ENCODE peak calls at places on chromosomes 2 and 18, in five cellular contexts. F is IMR-90, S is PC-3, U is body of pancreas, W is GM23338. T is an unnamed sample.

GRCh38 chr18:43620936-43621335 is 343.6 kb upstream of the SYT4 start:
- DNase-seq in S (peak; percentile 50), U (no peak), W (peak; percentile 62), F (peak; percentile 5), T (peak; percentile 35)

GRCh38 chr18:8947576-8947975 is 154.9 kb upstream of the NDUFV2 start:
- DNase-seq in F (no peak), S (peak; percentile 12), W (no peak), U (no peak), T (no peak)

GRCh38 chr2:54073796-54074195 is 41.6 kb upstream of the ACYP2 start:
- DNase-seq in F (peak; percentile 64), U (no peak), S (peak; percentile 96), W (no peak), T (peak; percentile 91)

GRCh38 chr18:51054764-51055163 is 24.8 kb downstream of the SMAD4 start:
- DNase-seq in U (no peak), S (no peak), W (no peak), F (peak; percentile 50), T (no peak)

GRCh38 chr18:71027531-71027930 is 738.7 kb downstream of the SOCS6 start:
- DNase-seq in F (no peak), S (peak; percentile 51), W (no peak), U (no peak), T (no peak)

GRCh38 chr2:209340522-209340921 is 83.3 kb upstream of the MAP2 start:
- DNase-seq in U (no peak), W (no peak), S (peak; percentile 47), F (no peak), T (peak; percentile 64)

GRCh38 chr2:129092871-129093385 is 774.3 kb upstream of the HS6ST1 start:
- DNase-seq in S (no peak), U (peak; percentile 47), F (no peak), W (no peak), T (peak; percentile 25)

GRCh38 chr2:59746291-59746690 is 807.2 kb downstream of the BCL11A start:
- DNase-seq in S (no peak), U (no peak), W (no peak), F (no peak), T (no peak)

GRCh38 chr2:95325026-95325425 is 27.9 kb downstream of the KCNIP3 start:
- DNase-seq in S (no peak), U (no peak), W (no peak), F (no peak), T (no peak)

GRCh38 chr2:19651466-19651865 is 250.3 kb downstream of the TTC32 start:
- DNase-seq in U (no peak), W (no peak), F (no peak), S (no peak), T (no peak)

GRCh38 chr2:233007739-233008138 is 5.3 kb downstream of the NGEF start:
- DNase-seq in W (no peak), F (no peak), S (no peak), U (no peak), T (no peak)

GRCh38 chr2:128868686-128869551 is 550.3 kb upstream of the HS6ST1 start:
- DNase-seq in S (no peak), W (no peak), F (no peak), U (no peak), T (peak; percentile 83)

GRCh38 chr18:76351961-76352581 is 143.0 kb downstream of the ZNF516 start:
- DNase-seq in S (peak; percentile 29), U (peak; percentile 39), F (peak; percentile 92), W (peak; percentile 40), T (peak; percentile 62)

GRCh38 chr2:232983669-232983991 is 29.4 kb downstream of the NGEF start:
- DNase-seq in F (no peak), W (no peak), U (no peak), S (no peak), T (no peak)

GRCh38 chr2:100137877-100138570 is 4.4 kb downstream of the AFF3 start:
- DNase-seq in S (no peak), W (no peak), U (no peak), F (no peak), T (no peak)

GRCh38 chr2:43041661-43042360 is 184.6 kb downstream of the ZFP36L2 start:
- DNase-seq in S (peak; percentile 99), U (no peak), W (peak; percentile 57), F (peak; percentile 97), T (peak; percentile 77)

GRCh38 chr2:229133155-229133772 is 137.8 kb downstream of the PID1 start:
- DNase-seq in F (peak; percentile 12), S (peak; percentile 78), W (peak; percentile 64), U (peak; percentile 26), T (peak; percentile 73)

GRCh38 chr2:26009567-26009963 is 24.3 kb upstream of the RAB10 start:
- DNase-seq in S (no peak), W (no peak), U (no peak), F (no peak), T (no peak)

GRCh38 chr2:192029089-192029488 is 165.6 kb downstream of the TMEFF2 start:
- DNase-seq in F (peak; percentile 58), U (no peak), S (peak; percentile 48), W (peak; percentile 87), T (peak; percentile 48)

GRCh38 chr2:30683240-30683956 is 123.8 kb downstream of the CAPN13 start:
- DNase-seq in U (no peak), F (no peak), S (no peak), W (no peak), T (no peak)

DNA sequence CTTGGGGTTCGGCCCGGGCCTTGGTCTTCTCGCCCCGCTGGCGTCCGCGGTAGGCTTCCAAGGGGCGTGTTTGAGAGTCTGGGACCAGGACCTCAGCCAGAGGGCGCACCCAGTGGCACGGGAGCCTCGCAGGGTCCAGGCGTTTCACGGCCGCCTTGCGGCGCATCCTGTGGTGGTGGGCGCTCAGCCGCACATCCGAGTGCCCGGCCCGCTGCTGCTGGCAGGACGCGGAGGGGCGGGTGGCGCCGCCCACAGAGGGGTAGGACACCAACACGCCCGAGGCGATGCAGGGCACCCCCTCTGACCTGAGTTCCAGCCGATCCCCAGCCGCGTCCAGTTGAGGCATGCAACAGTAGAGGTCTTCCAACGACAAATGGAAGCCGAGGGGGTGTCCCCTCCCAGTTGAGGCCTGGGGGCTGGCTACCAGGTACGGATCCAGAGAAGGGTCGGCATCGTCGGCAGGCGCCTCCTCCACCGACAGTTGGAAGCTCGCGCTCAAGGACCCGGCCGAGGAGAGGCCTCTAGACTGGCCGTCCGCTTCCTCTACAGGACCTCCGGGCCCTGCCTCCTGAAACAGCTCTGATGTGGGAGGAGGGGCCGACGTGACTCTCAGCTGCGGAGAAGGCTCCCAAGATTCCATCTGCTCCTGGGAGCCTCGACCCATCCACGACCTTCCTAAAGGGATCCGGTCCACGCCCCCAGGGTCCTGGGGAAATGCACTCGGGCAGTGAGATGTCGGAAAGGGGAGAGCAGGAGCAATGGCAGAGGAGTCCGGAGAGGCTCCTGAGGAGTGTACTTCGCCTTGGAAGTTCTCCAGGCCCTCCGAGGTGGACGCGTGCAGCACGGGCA is 6.3 kb downstream of the C2orf81 start:
- DNase-seq in U (peak; percentile 70), F (no peak), S (no peak), W (peak; percentile 81), T (no peak)
- H3K4me3 ChIP-seq in U (no peak overlapping the region), F (no peak overlapping the region), S (no peak overlapping the region), W (peak overlapping the region; percentile 71), T (peak overlapping the region; percentile 26)

GRCh38 chr2:36708119-36708741 is 11.7 kb downstream of the VIT start:
- DNase-seq in S (peak; percentile 48), W (no peak), U (no peak), F (peak; percentile 17), T (peak; percentile 29)
- TF ChIP-seq CTCF in S (peak; percentile 37), W (no peak), U (no peak), F (no peak), T (no peak)

DNA sequence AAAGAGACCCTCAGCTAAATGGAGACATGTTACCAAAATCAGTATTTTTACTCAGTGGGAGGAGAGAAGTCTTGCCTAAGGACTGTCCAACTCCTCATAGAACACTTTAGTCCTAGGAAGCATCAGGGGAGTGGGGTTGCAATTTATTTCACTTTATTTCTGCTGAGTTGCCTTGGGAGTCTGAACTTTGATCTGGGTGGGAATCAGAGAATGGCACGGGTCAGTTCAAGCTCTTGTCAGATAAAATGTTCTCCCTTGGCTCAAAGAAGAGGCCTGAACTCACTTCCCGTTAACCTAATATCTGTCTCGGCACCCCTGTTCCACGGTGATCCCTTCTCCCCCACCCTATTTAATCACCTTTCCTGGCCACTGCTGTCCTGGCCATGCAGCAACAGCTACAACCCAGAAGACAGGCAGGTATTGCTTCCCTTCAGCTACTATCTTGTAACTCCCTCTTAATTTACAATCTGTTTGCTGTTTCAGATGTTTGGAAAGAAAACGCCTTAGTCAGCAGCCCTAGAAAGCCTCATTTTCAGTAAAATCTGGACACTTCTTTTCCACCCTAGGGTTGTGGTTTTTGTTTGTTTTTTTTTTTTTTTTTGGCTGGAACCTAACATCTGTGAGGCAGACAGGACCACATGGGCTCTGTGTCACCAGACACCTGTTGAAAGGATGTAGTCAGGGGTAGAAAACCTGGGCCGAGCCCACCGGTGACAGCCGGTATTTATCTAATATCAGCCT is 52.5 kb downstream of the SERTAD2 start:
- DNase-seq in W (no peak), F (no peak), U (no peak), S (no peak), T (no peak)
- H3K4me3 ChIP-seq in W (no peak overlapping the region), F (no peak overlapping the region), U (no peak overlapping the region), S (no peak overlapping the region), T (no peak overlapping the region)

DNA sequence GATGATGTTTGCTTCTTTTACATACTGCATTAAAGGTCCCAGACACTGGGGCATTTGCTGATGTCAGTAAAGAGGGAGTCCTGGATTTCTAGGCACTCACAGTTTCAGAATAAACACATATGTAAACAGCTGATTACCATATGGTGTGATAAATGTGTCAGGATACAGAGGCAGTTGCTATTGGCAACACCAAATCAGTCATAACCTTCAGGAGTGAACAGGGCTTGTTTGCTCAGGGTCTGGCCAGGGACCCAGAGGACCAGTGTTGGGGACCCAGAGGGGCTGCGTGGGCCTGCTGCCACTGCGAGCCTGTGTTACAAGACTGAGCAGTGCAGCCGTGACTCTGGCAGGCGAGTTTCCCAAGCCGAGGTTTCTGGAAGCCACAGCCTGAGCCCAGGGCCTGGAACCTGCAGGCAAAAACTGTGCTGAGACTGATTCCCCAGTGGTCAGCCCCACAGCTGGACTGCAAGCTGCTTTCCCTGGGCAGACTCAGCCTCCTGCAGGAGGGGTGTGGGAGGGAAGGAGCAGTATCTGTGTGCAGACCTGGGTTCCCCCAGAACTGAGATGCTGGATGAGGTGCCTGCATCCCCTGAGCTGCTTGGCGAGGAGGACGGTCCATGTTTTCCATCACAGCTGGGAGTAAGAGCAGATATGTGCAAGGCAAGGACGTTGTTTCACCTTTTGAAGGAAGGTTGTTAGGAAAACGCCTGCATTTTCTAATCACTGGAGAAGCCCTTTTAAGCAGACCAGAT is 23.6 kb downstream of the ASAP2 start:
- DNase-seq in S (no peak), F (peak; percentile 51), U (peak; percentile 24), W (no peak), T (no peak)
- TF ChIP-seq CTCF in S (no peak), F (no peak), U (no peak), W (no peak), T (no peak)

GRCh38 chr2:10123281-10123680 is 742 bp downstream of the RRM2 start:
- DNase-seq in S (no peak), W (no peak), U (no peak), F (no peak), T (no peak)

GRCh38 chr2:10126627-10127026 is 4.1 kb downstream of the RRM2 start:
- DNase-seq in U (no peak), F (peak; percentile 83), W (no peak), S (no peak), T (no peak)

GRCh38 chr2:10128420-10128819 is 5.9 kb downstream of the RRM2 start:
- DNase-seq in W (no peak), S (no peak), F (no peak), U (no peak), T (no peak)

GRCh38 chr2:10124538-10125045 is 2.1 kb downstream of the RRM2 start:
- DNase-seq in F (peak; percentile 82), S (peak; percentile 78), W (peak; percentile 78), U (peak; percentile 50), T (peak; percentile 86)

GRCh38 chr2:10125842-10126596 is 3.5 kb downstream of the RRM2 start:
- DNase-seq in F (no peak), U (no peak), S (no peak), W (no peak), T (no peak)
- H3K4me3 ChIP-seq in F (no peak overlapping the region), U (no peak overlapping the region), S (peak overlapping the region; percentile 86), W (no peak overlapping the region), T (no peak overlapping the region)

GRCh38 chr2:169361706-169362345 is 508 bp downstream of the LRP2 start:
- DNase-seq in W (peak; percentile 50), S (no peak), F (no peak), U (peak; percentile 41), T (no peak)
- TF ChIP-seq CTCF in W (no peak), S (no peak), F (no peak), U (no peak), T (no peak)

T was measured in bronchial epithelial cell.